ENCODE peak calls at places on chromosomes 6 and 20, in eight cellular contexts. Q, K, A, T, Z, L, V and O are unnamed samples.

GRCh38 chr6:156279306-156279969 is 497.7 kb upstream of the ARID1B start:
- DNase-seq in Q (no peak), K (no peak), A (no peak), T (no peak), Z (no peak), L (no peak), V (no peak), O (no peak)

GRCh38 chr6:112222111-112222726 is 32.1 kb downstream of the LAMA4 start:
- DNase-seq in Q (no peak), K (no peak), A (no peak), T (peak), Z (no peak), L (no peak), V (peak), O (no peak)

GRCh38 chr6:26088344-26088743 is 1.1 kb downstream of the HFE start:
- DNase-seq in Q (no peak), K (no peak), A (no peak), T (peak), Z (no peak), L (no peak), V (no peak), O (no peak)

GRCh38 chr20:62739581-62740285 is 31.1 kb downstream of the NTSR1 start:
- DNase-seq in Q (no peak), K (peak), A (peak), T (no peak), Z (peak), L (no peak), V (peak), O (no peak)

GRCh38 chr6:36127462-36128016 is 2.8 kb upstream of the MAPK13 start:
- DNase-seq in Q (peak), K (peak), A (peak), T (peak), Z (no peak), L (no peak), V (peak), O (no peak)

GRCh38 chr6:48109902-48110301 is 1.1 kb downstream of the PTCHD4 start:
- DNase-seq in Q (peak), K (no peak), A (no peak), T (no peak), Z (no peak), L (no peak), V (no peak), O (no peak)

GRCh38 chr6:92124126-92124525 is 1295.2 kb downstream of the EPHA7 start:
- DNase-seq in Q (no peak), K (no peak), A (no peak), T (no peak), Z (no peak), L (no peak), V (no peak), O (no peak)

GRCh38 chr6:92201618-92202017 is 1217.7 kb downstream of the EPHA7 start:
- DNase-seq in Q (no peak), K (no peak), A (no peak), T (no peak), Z (no peak), L (no peak), V (no peak), O (no peak)

GRCh38 chr6:35786810-35787209 is 6.0 kb downstream of the CLPSL1 start:
- DNase-seq in Q (no peak), K (peak), A (peak), T (no peak), Z (no peak), L (no peak), V (no peak), O (no peak)

DNA sequence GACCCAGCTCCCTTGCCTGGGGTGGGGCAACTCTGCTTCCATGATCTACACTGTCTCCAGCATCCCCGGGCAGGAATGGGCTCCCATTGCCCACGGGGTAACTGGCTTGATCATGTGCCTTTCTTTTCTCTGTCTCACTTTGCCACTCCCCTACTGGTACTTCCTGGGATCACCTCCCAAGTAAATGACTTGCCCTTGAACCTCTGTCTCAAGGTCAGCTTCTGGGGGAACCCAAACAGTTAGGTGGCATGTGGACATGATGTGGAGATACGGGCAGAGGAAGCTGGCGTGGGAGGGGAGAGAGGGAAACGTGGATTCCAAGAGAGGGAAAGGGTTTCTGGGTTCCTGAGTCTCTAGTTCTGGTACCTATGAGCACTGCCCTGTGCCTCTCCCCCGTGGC is 63.8 kb upstream of the RALY start:
- DNase-seq in Q (no peak), K (no peak), A (no peak), T (no peak), Z (no peak), L (no peak), V (no peak), O (no peak)
- TF ChIP-seq CTCF in Q (no peak), K (no peak), A (no peak), T (no peak), Z (no peak), L (no peak), V (peak), O (peak)

DNA sequence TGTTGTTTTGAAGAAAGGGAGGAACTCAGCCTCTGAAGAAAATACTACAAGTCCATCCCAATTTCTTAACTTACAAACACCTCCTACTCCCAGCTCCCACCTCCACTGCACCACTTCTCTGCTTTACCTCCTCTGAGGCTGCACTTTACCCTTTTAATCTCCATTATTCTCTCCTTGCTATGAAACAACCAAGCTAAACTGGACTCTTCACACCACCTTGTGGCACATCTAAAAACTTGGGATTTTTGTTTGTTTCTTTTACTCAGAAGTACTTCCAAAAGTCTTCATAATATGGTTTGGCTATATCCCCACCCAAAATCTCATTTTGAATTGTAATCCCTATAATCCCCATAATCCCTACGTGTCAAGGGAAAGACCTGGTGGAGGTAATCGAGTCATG is 142.2 kb downstream of the MOXD1 start:
- DNase-seq in Q (peak), K (no peak), A (no peak), T (peak), Z (no peak), L (no peak), V (peak), O (no peak)
- TF ChIP-seq CTCF in Q (peak), K (no peak), A (no peak), T (peak), Z (peak), L (peak), V (peak), O (peak)

GRCh38 chr6:96624957-96625356 is 62.0 kb downstream of the FHL5 start:
- DNase-seq in Q (no peak), K (no peak), A (no peak), T (no peak), Z (no peak), L (no peak), V (no peak), O (no peak)

GRCh38 chr6:96620851-96621250 is 57.9 kb downstream of the FHL5 start:
- DNase-seq in Q (no peak), K (no peak), A (no peak), T (no peak), Z (no peak), L (no peak), V (no peak), O (no peak)

GRCh38 chr6:96621983-96622382 is 59.1 kb downstream of the FHL5 start:
- DNase-seq in Q (no peak), K (no peak), A (no peak), T (no peak), Z (no peak), L (no peak), V (no peak), O (no peak)

GRCh38 chr6:96631248-96631647 is 68.3 kb downstream of the FHL5 start:
- DNase-seq in Q (no peak), K (no peak), A (no peak), T (peak), Z (no peak), L (no peak), V (no peak), O (no peak)

DNA sequence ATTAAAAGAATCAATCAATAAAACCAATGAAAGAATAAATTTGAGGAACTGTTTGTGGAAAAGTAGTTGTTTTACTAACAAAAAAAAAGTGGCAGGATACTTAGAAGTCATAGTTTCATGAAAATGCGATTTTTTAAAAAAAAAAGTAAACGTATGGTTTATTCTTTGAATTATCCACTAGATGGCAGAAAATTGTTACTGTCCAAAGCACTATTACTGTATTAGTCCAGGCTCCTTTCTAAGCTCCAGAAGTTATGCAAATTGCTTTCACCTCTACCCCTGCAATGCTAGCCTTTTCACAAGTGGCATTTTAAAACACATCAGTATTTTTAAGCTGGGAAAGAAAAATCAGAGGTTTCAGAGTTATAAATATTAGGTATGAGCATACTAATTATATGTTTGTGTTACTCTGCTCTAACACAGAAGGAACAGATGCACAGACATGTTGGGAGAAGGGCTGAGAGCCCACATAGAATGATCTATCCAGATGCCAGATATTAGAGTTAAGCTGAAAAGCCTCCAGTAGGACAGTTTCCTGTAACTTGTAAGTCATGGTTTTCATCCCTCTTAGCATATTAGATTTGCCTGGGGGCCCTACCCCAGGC is 63.9 kb downstream of the FHL5 start:
- DNase-seq in Q (peak), K (no peak), A (no peak), T (peak), Z (no peak), L (no peak), V (peak), O (no peak)
- TF ChIP-seq CTCF in Q (peak), K (peak), A (peak), T (peak), Z (peak), L (peak), V (peak), O (peak)

DNA sequence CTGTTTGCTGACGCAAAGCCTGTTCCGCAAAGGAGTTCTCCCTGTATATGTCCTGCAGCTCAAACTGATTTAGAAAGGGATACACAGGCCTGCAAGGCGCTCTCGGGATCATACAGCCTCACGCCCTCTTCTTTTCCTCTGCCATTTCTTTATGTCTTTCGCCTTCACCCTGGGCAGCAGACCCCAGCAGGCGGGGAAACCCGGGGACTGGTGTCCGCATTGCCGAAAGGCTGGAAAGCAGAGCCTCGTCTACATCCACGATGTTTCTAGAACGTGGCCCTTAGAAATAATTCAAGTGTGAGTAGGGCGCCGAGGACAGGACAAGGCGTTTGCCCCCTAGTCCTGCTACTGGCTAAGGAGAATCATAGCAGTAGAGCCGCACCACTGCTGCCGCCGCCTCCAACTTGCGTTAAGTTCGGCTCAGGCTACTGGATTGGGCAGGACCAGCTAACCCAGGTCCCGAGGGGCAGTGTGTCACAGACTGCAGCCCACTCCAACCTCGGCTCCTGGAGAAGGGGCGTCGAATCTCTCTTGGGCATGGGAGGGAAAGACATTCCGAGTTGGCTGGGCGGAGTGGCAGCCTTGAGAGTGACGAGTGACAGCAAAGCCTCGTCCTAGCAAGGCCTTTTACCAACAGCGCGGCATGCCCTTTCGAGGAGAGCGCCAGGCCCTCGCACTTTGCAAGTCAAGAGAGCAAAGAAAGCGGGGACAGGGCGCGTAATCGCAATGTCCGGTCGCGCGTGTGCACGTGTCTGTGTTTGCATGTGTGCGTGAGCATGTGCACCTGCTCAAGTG is 2.6 kb upstream of the TBX18 start:
- DNase-seq in Q (no peak), K (peak), A (no peak), T (no peak), Z (no peak), L (no peak), V (no peak), O (no peak)
- TF ChIP-seq CTCF in Q (no peak), K (no peak), A (no peak), T (no peak), Z (no peak), L (no peak), V (no peak), O (no peak)